ENCODE peak calls at places on chromosome 9, in six cellular contexts. P is GM13976, F is DMS153, J is breast epithelium, Q is NCI-H2029, I is NCI-H1694 treated with DMSO at 0.1 percent for 48 hours. L is an unnamed sample.

GRCh38 chr9:90979138-90979551 is 177.5 kb downstream of the SYK start:
- DNase-seq in J (no peak), P (no peak), I (no peak), F (no peak), Q (no peak), L (no peak)

GRCh38 chr9:38621434-38622082 is 1.2 kb upstream of the ANKRD18A start:
- DNase-seq in F (no peak), Q (peak), J (no peak), P (peak), I (peak), L (no peak)

GRCh38 chr9:119092125-119092524 is 277.1 kb downstream of the BRINP1 start:
- DNase-seq in P (no peak), Q (no peak), J (no peak), F (no peak), I (no peak), L (no peak)

GRCh38 chr9:123928471-123929176 is 1.3 kb downstream of the DENND1A start:
- DNase-seq in Q (no peak), I (no peak), F (no peak), P (no peak), J (no peak), L (no peak)

GRCh38 chr9:15349892-15350761 is 43.1 kb upstream of the TTC39B start:
- DNase-seq in I (no peak), F (peak), P (no peak), J (no peak), Q (no peak), L (no peak)

GRCh38 chr9:72828281-72828731 is 124.5 kb downstream of the ALDH1A1 start:
- DNase-seq in I (no peak), P (no peak), Q (no peak), J (no peak), F (no peak), L (no peak)

GRCh38 chr9:115391166-115391825 is 273.3 kb upstream of the TNC start:
- DNase-seq in J (no peak), F (no peak), Q (no peak), I (no peak), P (no peak), L (no peak)

GRCh38 chr9:20786807-20787206 is 102.7 kb downstream of the FOCAD start:
- DNase-seq in Q (no peak), P (no peak), F (no peak), I (peak), J (no peak), L (peak)

GRCh38 chr9:34659592-34660253 is 2.7 kb downstream of the CCL27 start:
- DNase-seq in J (no peak), P (no peak), I (no peak), Q (no peak), F (peak), L (no peak)

GRCh38 chr9:995192-995591 is 18.7 kb downstream of the DMRT3 start:
- DNase-seq in I (no peak), F (no peak), J (no peak), Q (no peak), P (no peak), L (no peak)

GRCh38 chr9:18256574-18256973 is 217.4 kb upstream of the ADAMTSL1 start:
- DNase-seq in Q (peak), F (peak), P (no peak), I (no peak), J (no peak), L (no peak)

GRCh38 chr9:21395778-21396717 is 10.8 kb upstream of the IFNA2 start:
- DNase-seq in F (peak), I (peak), P (peak), J (no peak), Q (no peak), L (peak)

GRCh38 chr9:127976943-127977871 is 3.6 kb downstream of the EEIG1 start:
- DNase-seq in J (no peak), P (no peak), I (no peak), F (no peak), Q (peak), L (no peak)

GRCh38 chr9:22454021-22454420 is 7.4 kb downstream of the DMRTA1 start:
- DNase-seq in P (no peak), F (no peak), I (no peak), Q (no peak), J (no peak), L (no peak)

GRCh38 chr9:68780735-68781134 is 75.7 kb downstream of the PIP5K1B start:
- DNase-seq in P (no peak), Q (no peak), F (no peak), I (no peak), J (no peak), L (no peak)

GRCh38 chr9:122777935-122778671 is 10.6 kb upstream of the OR5C1 start:
- DNase-seq in Q (no peak), P (no peak), J (no peak), I (no peak), F (no peak), L (no peak)

GRCh38 chr9:95552814-95553546 is 36.2 kb upstream of the PTCH1 start:
- DNase-seq in Q (no peak), I (no peak), J (no peak), F (no peak), P (no peak), L (peak)

GRCh38 chr9:77981332-77981731 is 50.3 kb downstream of the GNAQ start:
- DNase-seq in P (no peak), I (no peak), J (no peak), Q (no peak), F (no peak), L (peak)

GRCh38 chr9:70133253-70134208 is 89.9 kb downstream of the MAMDC2 start:
- DNase-seq in I (no peak), Q (no peak), J (no peak), P (no peak), F (no peak), L (no peak)

GRCh38 chr9:132628746-132629145 is 41.0 kb downstream of the DDX31 start:
- DNase-seq in Q (no peak), F (no peak), J (no peak), P (no peak), I (no peak), L (no peak)

GRCh38 chr9:84296146-84296843 is 44.3 kb downstream of the SLC28A3 start:
- DNase-seq in I (no peak), Q (no peak), P (peak), F (no peak), J (no peak), L (no peak)

GRCh38 chr9:128899566-128900322 is 17.8 kb downstream of the LRRC8A start:
- DNase-seq in J (no peak), P (peak), Q (no peak), I (no peak), F (no peak), L (no peak)

GRCh38 chr9:109639666-109640231 is 140.2 kb upstream of the PALM2AKAP2 start:
- DNase-seq in F (no peak), Q (no peak), I (no peak), J (no peak), P (no peak), L (no peak)

GRCh38 chr9:84670106-84670800 is 724 bp downstream of the NTRK2 start:
- DNase-seq in J (no peak), Q (no peak), F (no peak), I (no peak), P (peak), L (peak)

GRCh38 chr9:82894961-82895902 is 167.7 kb downstream of the RASEF start:
- DNase-seq in J (no peak), F (no peak), I (peak), Q (no peak), P (no peak), L (no peak)

GRCh38 chr9:17401858-17402257 is 177.0 kb upstream of the SH3GL2 start:
- DNase-seq in J (no peak), I (no peak), Q (no peak), P (no peak), F (no peak), L (no peak)

GRCh38 chr9:77910216-77910615 is 121.4 kb downstream of the GNAQ start:
- DNase-seq in J (no peak), I (no peak), P (no peak), F (no peak), Q (no peak), L (no peak)

GRCh38 chr9:113497051-113497450 is 33.5 kb downstream of the RGS3 start:
- DNase-seq in P (no peak), F (no peak), I (no peak), Q (no peak), J (no peak), L (no peak)

GRCh38 chr9:94861589-94862241 is 135.2 kb downstream of the AOPEP start:
- DNase-seq in Q (peak), J (no peak), P (no peak), F (no peak), I (no peak), L (no peak)

L was measured in cerebellum.